ENCODE peak calls at places on chromosome 20, in four cellular contexts. S is GF-D8, Y is upper lobe of right lung, T is AG08395. B is an unnamed sample.

GRCh38 chr20:2519115-2519815 is 10.6 kb upstream of the ZNF343 start:
- DNase-seq in S (no peak), T (no peak), Y (no peak), B (no peak)

GRCh38 chr20:52972190-52972937 is at the start of gene TSHZ2:
- DNase-seq in Y (no peak), T (peak; percentile 67), S (no peak), B (no peak)

GRCh38 chr20:38893056-38893455 is 33.2 kb upstream of the FAM83D start:
- DNase-seq in Y (no peak), S (no peak), T (no peak), B (no peak)

GRCh38 chr20:55417797-55418196 is 587.5 kb downstream of the CBLN4 start:
- DNase-seq in S (no peak), T (no peak), Y (no peak), B (no peak)

GRCh38 chr20:3887870-3888614 is 1.1 kb upstream of the PANK2 start:
- DNase-seq in Y (no peak), T (peak; percentile 59), S (no peak), B (no peak)

GRCh38 chr20:62764156-62764935 is 31.9 kb upstream of the MRGBP start:
- DNase-seq in Y (no peak), S (no peak), T (no peak), B (no peak)

GRCh38 chr20:8155848-8156602 is 24.0 kb downstream of the PLCB1 start:
- DNase-seq in S (no peak), Y (no peak), T (no peak), B (no peak)

GRCh38 chr20:6397115-6397514 is 274.3 kb upstream of the FERMT1 start:
- DNase-seq in Y (no peak), S (no peak), T (no peak), B (no peak)

GRCh38 chr20:44448753-44449546 is 26.7 kb upstream of the TTPAL start:
- DNase-seq in S (no peak), T (no peak), Y (no peak), B (no peak)

GRCh38 chr20:33994624-33994913 is 858 bp downstream of the RALY start:
- DNase-seq in T (no peak), Y (no peak), S (no peak), B (no peak)

GRCh38 chr20:17202668-17203067 is 24.2 kb upstream of the PCSK2 start:
- DNase-seq in Y (no peak), T (no peak), S (no peak), B (no peak)

GRCh38 chr20:58877374-58878360 is 25.2 kb downstream of the GNAS start:
- DNase-seq in T (no peak), S (no peak), Y (no peak), B (no peak)

B was measured in SIG-M5.